ENCODE peak calls at places on chromosomes 3 and 15, in nine cellular contexts. B, L, F, U, R, C, A, Y and I are unnamed samples.

GRCh38 chr15:97966924-97967620 is 6.6 kb downstream of the ARRDC4 start:
- DNase-seq in B (no peak), L (no peak), F (peak), U (no peak), R (peak), C (peak), A (no peak), Y (no peak), I (no peak)

GRCh38 chr15:91116379-91117067 is 16.5 kb downstream of the SV2B start:
- DNase-seq in B (peak), L (peak), F (no peak), U (peak), R (peak), C (no peak), A (no peak), Y (no peak), I (peak)

GRCh38 chr3:128278761-128279593 is 125.7 kb downstream of the EEFSEC start:
- DNase-seq in B (no peak), L (peak), F (peak), U (no peak), R (peak), C (peak), A (peak), Y (no peak), I (peak)

GRCh38 chr15:79923068-79923514 is 26.3 kb upstream of the MTHFS start:
- DNase-seq in B (no peak), L (peak), F (peak), U (peak), R (peak), C (no peak), A (peak), Y (peak), I (peak)

GRCh38 chr15:77869021-77869895 is 208.3 kb downstream of the TBC1D2B start:
- DNase-seq in B (no peak), L (no peak), F (peak), U (no peak), R (no peak), C (no peak), A (no peak), Y (no peak), I (peak)

GRCh38 chr3:30180305-30181275 is 425.8 kb upstream of the TGFBR2 start:
- DNase-seq in B (no peak), L (no peak), F (no peak), U (no peak), R (peak), C (no peak), A (no peak), Y (no peak), I (no peak)

GRCh38 chr3:106518516-106518915 is 649.7 kb upstream of the CBLB start:
- DNase-seq in B (no peak), L (no peak), F (peak), U (no peak), R (peak), C (no peak), A (no peak), Y (no peak), I (peak)

GRCh38 chr3:170079466-170080165 is 41.8 kb downstream of the GPR160 start:
- DNase-seq in B (no peak), L (no peak), F (no peak), U (no peak), R (peak), C (peak), A (no peak), Y (no peak), I (no peak)

GRCh38 chr3:126111126-126111551 is 27.2 kb upstream of the SLC41A3 start:
- DNase-seq in B (no peak), L (no peak), F (no peak), U (no peak), R (no peak), C (no peak), A (no peak), Y (no peak), I (no peak)

GRCh38 chr3:166388321-166388720 is 551.1 kb upstream of the BCHE start:
- DNase-seq in B (no peak), L (no peak), F (no peak), U (no peak), R (no peak), C (no peak), A (no peak), Y (no peak), I (no peak)

GRCh38 chr3:50639055-50639494 is 22.1 kb downstream of the MAPKAPK3 start:
- DNase-seq in B (no peak), L (no peak), F (peak), U (no peak), R (peak), C (no peak), A (no peak), Y (no peak), I (peak)

GRCh38 chr3:192899540-192899982 is 18.1 kb downstream of the MB21D2 start:
- DNase-seq in B (no peak), L (no peak), F (peak), U (no peak), R (peak), C (no peak), A (no peak), Y (no peak), I (peak)

GRCh38 chr15:46394463-46394862 is 759.6 kb downstream of the SQOR start:
- DNase-seq in B (no peak), L (no peak), F (no peak), U (no peak), R (no peak), C (no peak), A (peak), Y (no peak), I (no peak)

GRCh38 chr3:20043398-20043797 is 3.2 kb downstream of the KAT2B start:
- DNase-seq in B (no peak), L (no peak), F (peak), U (peak), R (peak), C (no peak), A (no peak), Y (no peak), I (peak)